ENCODE peak calls at places on chromosomes 1 and 21, in five cellular contexts. One of them, this sample, is unnamed.

GRCh38 chr1:167791281-167792209 is 69.8 kb downstream of the MPZL1 start:
- DNase-seq in glutamatergic neuron: no peak
- DNase-seq in tibial nerve: peak; percentile 76
- DNase-seq in BE2C: no peak
- DNase-seq in HFF-Myc: no peak
- DNase-seq in this sample: no peak

GRCh38 chr1:226097866-226098625 is 35.5 kb downstream of the H3-3A start:
- DNase-seq in BE2C: no peak
- DNase-seq in glutamatergic neuron: no peak
- DNase-seq in tibial nerve: no peak
- DNase-seq in HFF-Myc: no peak
- DNase-seq in this sample: no peak

GRCh38 chr1:16458801-16459200 is 18.3 kb downstream of the NECAP2 start:
- DNase-seq in BE2C: no peak
- DNase-seq in glutamatergic neuron: no peak
- DNase-seq in tibial nerve: no peak
- DNase-seq in HFF-Myc: no peak
- DNase-seq in this sample: no peak

GRCh38 chr1:212291505-212292134 is 6.4 kb downstream of the PPP2R5A start:
- DNase-seq in HFF-Myc: no peak
- DNase-seq in BE2C: peak; percentile 22
- DNase-seq in tibial nerve: no peak
- DNase-seq in glutamatergic neuron: no peak
- DNase-seq in this sample: peak; percentile 33

GRCh38 chr1:26666855-26667254 is 29.0 kb upstream of the ARID1A start:
- DNase-seq in tibial nerve: no peak
- DNase-seq in HFF-Myc: peak; percentile 10
- DNase-seq in glutamatergic neuron: no peak
- DNase-seq in BE2C: no peak
- DNase-seq in this sample: no peak

GRCh38 chr1:235867903-235868469 is 1.3 kb upstream of the LYST start:
- DNase-seq in tibial nerve: no peak
- DNase-seq in BE2C: no peak
- DNase-seq in glutamatergic neuron: no peak
- DNase-seq in HFF-Myc: no peak
- DNase-seq in this sample: no peak

GRCh38 chr1:226063362-226064167 is 1.0 kb downstream of the H3-3A start:
- DNase-seq in HFF-Myc: no peak
- DNase-seq in tibial nerve: peak; percentile 56
- DNase-seq in BE2C: peak; percentile 57
- DNase-seq in glutamatergic neuron: peak; percentile 40
- DNase-seq in this sample: no peak

GRCh38 chr1:201763439-201764140 is 65.4 kb upstream of the IPO9 start:
- DNase-seq in HFF-Myc: no peak
- DNase-seq in BE2C: no peak
- DNase-seq in glutamatergic neuron: no peak
- DNase-seq in tibial nerve: no peak
- DNase-seq in this sample: no peak

GRCh38 chr1:34128186-34128889 is 36.7 kb downstream of the CSMD2 start:
- DNase-seq in glutamatergic neuron: no peak
- DNase-seq in HFF-Myc: no peak
- DNase-seq in tibial nerve: no peak
- DNase-seq in BE2C: no peak
- DNase-seq in this sample: no peak

GRCh38 chr1:163561570-163562295 is 240.0 kb downstream of the NUF2 start:
- DNase-seq in BE2C: no peak
- DNase-seq in glutamatergic neuron: no peak
- DNase-seq in tibial nerve: no peak
- DNase-seq in HFF-Myc: no peak
- DNase-seq in this sample: no peak
- TF ChIP-seq CTCF in BE2C: peak; percentile 40
- TF ChIP-seq CTCF in glutamatergic neuron: peak; percentile 23
- TF ChIP-seq CTCF in tibial nerve: no peak
- TF ChIP-seq CTCF in HFF-Myc: peak; percentile 41
- TF ChIP-seq CTCF in this sample: peak; percentile 81

GRCh38 chr1:247531937-247532336 is 4.3 kb downstream of the OR2C3 start:
- DNase-seq in tibial nerve: no peak
- DNase-seq in BE2C: no peak
- DNase-seq in glutamatergic neuron: no peak
- DNase-seq in HFF-Myc: no peak
- DNase-seq in this sample: no peak
- TF ChIP-seq CTCF in tibial nerve: no peak
- TF ChIP-seq CTCF in BE2C: peak; percentile 16
- TF ChIP-seq CTCF in glutamatergic neuron: no peak
- TF ChIP-seq CTCF in HFF-Myc: no peak
- TF ChIP-seq CTCF in this sample: no peak

DNA sequence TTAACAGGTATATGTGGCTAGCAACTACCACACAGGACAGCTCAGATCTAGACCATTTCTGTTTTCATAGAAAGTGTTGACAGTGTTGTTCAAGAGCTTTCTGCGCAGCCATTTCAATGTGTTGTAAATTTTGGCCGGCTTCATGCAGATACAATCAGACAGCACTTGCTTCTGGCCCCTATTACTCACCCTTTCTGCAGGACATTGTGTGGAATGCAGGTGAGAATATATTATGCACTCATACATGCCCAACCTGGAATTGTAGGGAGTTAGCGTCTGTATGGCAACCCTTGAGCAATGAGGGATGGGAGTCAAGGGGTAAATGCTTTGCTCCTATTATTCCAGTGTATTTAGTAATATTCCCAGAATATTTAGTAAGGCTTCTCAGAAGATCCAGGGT is 180.9 kb upstream of the PLXNA2 start:
- DNase-seq in BE2C: no peak
- DNase-seq in tibial nerve: no peak
- DNase-seq in HFF-Myc: no peak
- DNase-seq in glutamatergic neuron: no peak
- DNase-seq in this sample: no peak
- TF ChIP-seq CTCF in BE2C: no peak
- TF ChIP-seq CTCF in tibial nerve: no peak
- TF ChIP-seq CTCF in HFF-Myc: no peak
- TF ChIP-seq CTCF in glutamatergic neuron: no peak
- TF ChIP-seq CTCF in this sample: no peak

DNA sequence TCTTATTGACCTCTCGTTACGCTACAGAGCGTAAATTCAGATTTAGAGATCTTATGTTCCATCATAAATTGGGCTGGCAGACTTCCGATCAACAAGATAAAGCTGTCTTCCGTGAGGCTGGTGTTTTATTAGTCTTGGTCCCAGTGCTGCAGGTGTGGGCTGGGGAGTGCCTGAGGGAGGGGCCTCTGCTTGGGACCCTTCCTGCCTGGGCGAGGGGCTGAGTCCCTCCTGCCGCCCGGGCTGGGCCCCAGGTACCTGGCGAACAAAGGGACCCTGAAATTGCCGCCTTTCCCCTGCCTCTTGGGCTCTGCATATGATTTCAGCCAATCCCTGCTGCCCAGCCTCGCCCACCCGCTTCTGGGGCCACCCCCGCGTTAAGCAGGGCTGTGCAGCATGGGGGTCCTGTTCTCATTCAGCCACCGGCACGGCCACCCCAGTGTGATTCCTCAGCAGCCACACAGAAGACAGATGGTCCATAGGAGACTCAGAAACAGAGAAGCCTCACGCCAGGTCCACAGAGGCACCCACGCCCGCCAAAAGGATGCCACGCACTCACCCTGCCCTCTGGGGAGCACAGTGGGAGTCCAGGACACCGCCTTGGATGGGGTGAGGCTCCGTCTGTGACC is 6.1 kb upstream of the SAMD11 start:
- DNase-seq in glutamatergic neuron: peak; percentile 13
- DNase-seq in tibial nerve: no peak
- DNase-seq in HFF-Myc: no peak
- DNase-seq in BE2C: no peak
- DNase-seq in this sample: no peak
- TF ChIP-seq CTCF in glutamatergic neuron: no peak
- TF ChIP-seq CTCF in tibial nerve: no peak
- TF ChIP-seq CTCF in HFF-Myc: no peak
- TF ChIP-seq CTCF in BE2C: no peak
- TF ChIP-seq CTCF in this sample: no peak

GRCh38 chr1:119935373-119935772 is 39.1 kb upstream of the ADAM30 start:
- DNase-seq in glutamatergic neuron: no peak
- DNase-seq in tibial nerve: no peak
- DNase-seq in HFF-Myc: no peak
- DNase-seq in BE2C: no peak
- DNase-seq in this sample: no peak
- TF ChIP-seq CTCF in glutamatergic neuron: no peak
- TF ChIP-seq CTCF in tibial nerve: no peak
- TF ChIP-seq CTCF in HFF-Myc: no peak
- TF ChIP-seq CTCF in BE2C: no peak
- TF ChIP-seq CTCF in this sample: no peak

GRCh38 chr1:164703971-164704411 is 145.0 kb downstream of the PBX1 start:
- DNase-seq in HFF-Myc: no peak
- DNase-seq in BE2C: no peak
- DNase-seq in tibial nerve: no peak
- DNase-seq in glutamatergic neuron: no peak
- DNase-seq in this sample: no peak

GRCh38 chr1:164702664-164703063 is 143.7 kb downstream of the PBX1 start:
- DNase-seq in BE2C: no peak
- DNase-seq in glutamatergic neuron: no peak
- DNase-seq in HFF-Myc: no peak
- DNase-seq in tibial nerve: no peak
- DNase-seq in this sample: no peak

GRCh38 chr1:164704954-164705353 is 146.0 kb downstream of the PBX1 start:
- DNase-seq in glutamatergic neuron: no peak
- DNase-seq in BE2C: peak; percentile 27
- DNase-seq in tibial nerve: no peak
- DNase-seq in HFF-Myc: no peak
- DNase-seq in this sample: no peak

GRCh38 chr1:164702216-164702615 is 143.2 kb downstream of the PBX1 start:
- DNase-seq in glutamatergic neuron: no peak
- DNase-seq in tibial nerve: no peak
- DNase-seq in HFF-Myc: no peak
- DNase-seq in BE2C: no peak
- DNase-seq in this sample: no peak

DNA sequence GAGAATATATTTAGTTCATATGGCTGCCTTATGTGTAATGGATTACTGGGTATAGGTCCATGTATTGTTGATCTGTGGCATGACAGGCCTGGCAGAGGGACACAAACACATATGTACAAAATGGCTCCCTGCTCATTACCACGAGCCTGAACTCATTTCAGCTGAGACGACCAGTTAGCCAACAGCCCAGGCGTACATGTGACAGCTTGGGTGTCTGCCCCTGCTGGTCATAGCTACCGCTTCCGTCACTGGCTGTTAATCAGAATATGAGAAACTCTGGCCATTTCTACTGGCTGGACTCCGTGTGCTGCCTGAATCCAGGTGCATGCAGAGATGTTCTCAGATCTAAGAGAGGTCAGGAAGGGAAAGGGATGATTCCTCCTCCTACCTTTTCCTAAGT is 144.4 kb downstream of the PBX1 start:
- DNase-seq in BE2C: no peak
- DNase-seq in HFF-Myc: no peak
- DNase-seq in glutamatergic neuron: peak; percentile 46
- DNase-seq in tibial nerve: no peak
- DNase-seq in this sample: no peak
- TF ChIP-seq CTCF in BE2C: no peak
- TF ChIP-seq CTCF in HFF-Myc: no peak
- TF ChIP-seq CTCF in glutamatergic neuron: peak; percentile 19
- TF ChIP-seq CTCF in tibial nerve: no peak
- TF ChIP-seq CTCF in this sample: no peak

DNA sequence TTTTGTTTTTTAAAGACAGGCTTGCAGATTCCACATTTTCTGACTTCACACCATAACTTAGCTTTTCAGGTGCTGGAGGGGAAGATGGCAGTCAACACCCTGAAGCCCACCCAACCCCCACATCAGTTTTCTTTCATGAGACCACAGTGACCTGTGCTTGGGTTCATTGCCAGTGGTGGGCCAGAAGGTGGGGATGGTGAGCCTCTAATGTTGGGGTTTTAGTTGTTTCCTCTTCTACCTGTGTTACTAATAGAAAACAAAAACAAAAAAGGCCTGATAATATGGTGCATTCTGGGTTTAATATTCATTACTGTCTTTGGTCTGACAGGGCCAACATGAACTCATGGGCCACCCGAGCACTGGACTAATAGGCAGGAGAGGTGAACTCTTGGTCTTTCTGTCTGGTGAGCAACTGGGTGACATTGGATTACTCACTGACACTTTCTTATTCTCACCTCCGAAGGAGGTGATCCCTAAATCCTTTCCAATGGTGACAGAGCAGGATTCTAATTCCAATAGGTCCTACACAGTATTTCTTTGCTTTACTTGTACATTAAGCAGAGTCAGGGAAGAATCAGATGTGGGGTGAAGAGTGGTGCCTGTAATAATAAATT is 132.8 kb downstream of the CLIC6 start:
- DNase-seq in tibial nerve: no peak
- DNase-seq in BE2C: no peak
- DNase-seq in glutamatergic neuron: no peak
- DNase-seq in HFF-Myc: no peak
- DNase-seq in this sample: no peak
- TF ChIP-seq CTCF in tibial nerve: no peak
- TF ChIP-seq CTCF in BE2C: peak; percentile 7
- TF ChIP-seq CTCF in glutamatergic neuron: peak; percentile 24
- TF ChIP-seq CTCF in HFF-Myc: peak; percentile 38
- TF ChIP-seq CTCF in this sample: no peak

GRCh38 chr1:189220750-189221149 is 1256.9 kb downstream of the BRINP3 start:
- DNase-seq in BE2C: no peak
- DNase-seq in glutamatergic neuron: no peak
- DNase-seq in HFF-Myc: no peak
- DNase-seq in tibial nerve: no peak
- DNase-seq in this sample: no peak
- TF ChIP-seq CTCF in BE2C: peak; percentile 54
- TF ChIP-seq CTCF in glutamatergic neuron: no peak
- TF ChIP-seq CTCF in HFF-Myc: no peak
- TF ChIP-seq CTCF in tibial nerve: no peak
- TF ChIP-seq CTCF in this sample: peak; percentile 18

GRCh38 chr1:3702990-3703728 is 49.1 kb upstream of the CCDC27 start:
- DNase-seq in HFF-Myc: no peak
- DNase-seq in tibial nerve: no peak
- DNase-seq in glutamatergic neuron: no peak
- DNase-seq in BE2C: no peak
- DNase-seq in this sample: no peak
- TF ChIP-seq CTCF in HFF-Myc: no peak
- TF ChIP-seq CTCF in tibial nerve: no peak
- TF ChIP-seq CTCF in glutamatergic neuron: no peak
- TF ChIP-seq CTCF in BE2C: no peak
- TF ChIP-seq CTCF in this sample: no peak

GRCh38 chr21:29166853-29167252 is 36.4 kb downstream of the MAP3K7CL start:
- DNase-seq in HFF-Myc: no peak
- DNase-seq in tibial nerve: no peak
- DNase-seq in glutamatergic neuron: no peak
- DNase-seq in BE2C: no peak
- DNase-seq in this sample: no peak

GRCh38 chr21:29163381-29164115 is 33.1 kb downstream of the MAP3K7CL start:
- DNase-seq in BE2C: no peak
- DNase-seq in tibial nerve: no peak
- DNase-seq in HFF-Myc: no peak
- DNase-seq in glutamatergic neuron: no peak
- DNase-seq in this sample: no peak

GRCh38 chr21:29166333-29166732 is 35.9 kb downstream of the MAP3K7CL start:
- DNase-seq in HFF-Myc: no peak
- DNase-seq in BE2C: no peak
- DNase-seq in glutamatergic neuron: no peak
- DNase-seq in tibial nerve: no peak
- DNase-seq in this sample: no peak

GRCh38 chr21:29168874-29169273 is 38.4 kb downstream of the MAP3K7CL start:
- DNase-seq in HFF-Myc: no peak
- DNase-seq in tibial nerve: no peak
- DNase-seq in glutamatergic neuron: no peak
- DNase-seq in BE2C: no peak
- DNase-seq in this sample: no peak

GRCh38 chr21:29164330-29164942 is 34.0 kb downstream of the MAP3K7CL start:
- DNase-seq in tibial nerve: no peak
- DNase-seq in BE2C: no peak
- DNase-seq in HFF-Myc: peak; percentile 67
- DNase-seq in glutamatergic neuron: no peak
- DNase-seq in this sample: peak; percentile 22
- TF ChIP-seq CTCF in tibial nerve: peak; percentile 73
- TF ChIP-seq CTCF in BE2C: peak; percentile 65
- TF ChIP-seq CTCF in HFF-Myc: peak; percentile 73
- TF ChIP-seq CTCF in glutamatergic neuron: no peak
- TF ChIP-seq CTCF in this sample: peak; percentile 89

This sample was measured in D721Med.